ENCODE peak calls at places on chromosome 10, in ten cellular contexts. T, V, I, U, J, B, P, O, A and L are unnamed samples.
A peak's percentile ranks its signal among the peaks of the same experiment; 100 is the strongest.

GRCh38 chr10:113746188-113746950 is 5.1 kb upstream of the PLEKHS1 start:
- DNase-seq in T (no peak), V (no peak), I (no peak), U (no peak), J (no peak), B (no peak), P (no peak), O (peak; percentile 76), A (peak; percentile 89), L (peak; percentile 58)

GRCh38 chr10:109914966-109915365 is 8.3 kb downstream of the XPNPEP1 start:
- DNase-seq in T (peak; percentile 23), V (no peak), I (no peak), U (no peak), J (no peak), B (no peak), P (no peak), O (no peak), A (peak; percentile 94), L (peak; percentile 92)

GRCh38 chr10:18350340-18350739 is 210.1 kb downstream of the CACNB2 start:
- DNase-seq in T (no peak), V (peak; percentile 7), I (no peak), U (no peak), J (no peak), B (no peak), P (no peak), O (no peak), A (no peak), L (no peak)

GRCh38 chr10:110074298-110074697 is 66.5 kb downstream of the ADD3 start:
- DNase-seq in T (no peak), V (no peak), I (no peak), U (no peak), J (no peak), B (no peak), P (no peak), O (no peak), A (no peak), L (no peak)

GRCh38 chr10:17023386-17024298 is 106.0 kb downstream of the CUBN start:
- DNase-seq in T (peak; percentile 68), V (no peak), I (no peak), U (peak; percentile 29), J (no peak), B (peak; percentile 50), P (peak; percentile 85), O (no peak), A (peak; percentile 97), L (peak; percentile 96)

GRCh38 chr10:24691113-24691512 is 32.6 kb downstream of the ARHGAP21 start:
- DNase-seq in T (no peak), V (no peak), I (no peak), U (no peak), J (no peak), B (no peak), P (no peak), O (no peak), A (no peak), L (no peak)

GRCh38 chr10:66748217-66748616 is 177.6 kb upstream of the LRRTM3 start:
- DNase-seq in T (no peak), V (no peak), I (no peak), U (no peak), J (no peak), B (no peak), P (no peak), O (no peak), A (no peak), L (no peak)

GRCh38 chr10:4266387-4267083 is 481.5 kb upstream of the KLF6 start:
- DNase-seq in T (no peak), V (no peak), I (no peak), U (no peak), J (no peak), B (no peak), P (no peak), O (no peak), A (no peak), L (no peak)

GRCh38 chr10:78471326-78471722 is 437.7 kb downstream of the RPS24 start:
- DNase-seq in T (no peak), V (no peak), I (no peak), U (peak; percentile 37), J (no peak), B (no peak), P (no peak), O (no peak), A (no peak), L (no peak)

GRCh38 chr10:37535459-37536246 is 321.8 kb downstream of the ZNF248 start:
- DNase-seq in T (no peak), V (no peak), I (no peak), U (peak; percentile 50), J (no peak), B (no peak), P (no peak), O (no peak), A (peak; percentile 60), L (no peak)

GRCh38 chr10:1712314-1712713 is 25.0 kb downstream of the ADARB2 start:
- DNase-seq in T (no peak), V (no peak), I (no peak), U (no peak), J (no peak), B (no peak), P (no peak), O (no peak), A (no peak), L (no peak)

GRCh38 chr10:100847440-100847839 is 65.3 kb upstream of the SLF2 start:
- DNase-seq in T (no peak), V (no peak), I (no peak), U (no peak), J (no peak), B (no peak), P (no peak), O (no peak), A (peak; percentile 77), L (peak; percentile 58)